ENCODE peak calls at places on chromosomes 11 and 22, in seven cellular contexts. L is body of pancreas, W is HFF-Myc, Q is stomach, I is neural progenitor cell, K is HFFc6, X is right lobe of liver. A is an unnamed sample.

GRCh38 chr22:44026630-44027511 is 2.8 kb downstream of the PARVB start:
- DNase-seq in L (peak), W (no peak), Q (peak), I (no peak), K (no peak), X (peak), A (peak)

GRCh38 chr11:1548221-1549070 is 23.6 kb downstream of the DUSP8 start:
- DNase-seq in L (peak), W (no peak), Q (peak), I (peak), K (peak), X (peak), A (no peak)

GRCh38 chr11:43579171-43579918 is 101.2 kb upstream of the HSD17B12 start:
- DNase-seq in L (no peak), W (no peak), Q (no peak), I (peak), K (no peak), X (peak), A (no peak)

GRCh38 chr11:88533001-88533400 is 195.5 kb upstream of the CTSC start:
- DNase-seq in L (no peak), W (no peak), Q (no peak), I (no peak), K (no peak), X (no peak), A (no peak)

GRCh38 chr22:49255741-49256318 is 571.8 kb downstream of the BRD1 start:
- DNase-seq in L (no peak), W (no peak), Q (peak), I (no peak), K (no peak), X (no peak), A (no peak)

GRCh38 chr22:39282642-39283311 is 36.6 kb downstream of the RPL3 start:
- DNase-seq in L (no peak), W (no peak), Q (no peak), I (no peak), K (no peak), X (peak), A (peak)

GRCh38 chr22:37378642-37379058 is 48.6 kb downstream of the ELFN2 start:
- DNase-seq in L (no peak), W (no peak), Q (no peak), I (no peak), K (no peak), X (no peak), A (no peak)

GRCh38 chr11:36304349-36304748 is 8.3 kb downstream of the PRR5L start:
- DNase-seq in L (no peak), W (no peak), Q (no peak), I (no peak), K (no peak), X (no peak), A (no peak)

GRCh38 chr11:76769645-76770586 is 13.2 kb upstream of the TSKU start:
- DNase-seq in L (peak), W (no peak), Q (peak), I (no peak), K (peak), X (peak), A (no peak)

GRCh38 chr11:82233211-82233610 is 500.5 kb downstream of the FAM181B start:
- DNase-seq in L (no peak), W (no peak), Q (no peak), I (no peak), K (no peak), X (no peak), A (no peak)

GRCh38 chr22:20027966-20028854 is 7.3 kb downstream of the TANGO2 start:
- DNase-seq in L (no peak), W (no peak), Q (no peak), I (no peak), K (peak), X (no peak), A (no peak)

GRCh38 chr11:9015677-9016076 is 11.9 kb upstream of the NRIP3 start:
- DNase-seq in L (peak), W (peak), Q (peak), I (peak), K (peak), X (peak), A (peak)

GRCh38 chr22:26377170-26377825 is 51.8 kb upstream of the ASPHD2 start:
- DNase-seq in L (no peak), W (no peak), Q (no peak), I (peak), K (no peak), X (no peak), A (no peak)

GRCh38 chr22:48948575-48949170 is 879.0 kb downstream of the BRD1 start:
- DNase-seq in L (no peak), W (no peak), Q (peak), I (no peak), K (no peak), X (no peak), A (no peak)

GRCh38 chr22:48761546-48761945 is 1066.1 kb downstream of the BRD1 start:
- DNase-seq in L (no peak), W (no peak), Q (peak), I (no peak), K (no peak), X (no peak), A (peak)

GRCh38 chr11:117799634-117800033 is 2.6 kb upstream of the DSCAML1 start:
- DNase-seq in L (no peak), W (no peak), Q (no peak), I (no peak), K (no peak), X (no peak), A (no peak)

GRCh38 chr11:116857936-116858335 is 20.5 kb upstream of the APOA1 start:
- DNase-seq in L (no peak), W (no peak), Q (no peak), I (no peak), K (no peak), X (no peak), A (no peak)

GRCh38 chr11:68398870-68399865 is 61.4 kb upstream of the PPP6R3 start:
- DNase-seq in L (peak), W (peak), Q (peak), I (no peak), K (no peak), X (no peak), A (no peak)

GRCh38 chr11:47161134-47161854 is 15.4 kb downstream of the ARFGAP2 start:
- DNase-seq in L (peak), W (no peak), Q (peak), I (peak), K (peak), X (no peak), A (no peak)

GRCh38 chr11:120660024-120660565 is 148.5 kb downstream of the GRIK4 start:
- DNase-seq in L (peak), W (peak), Q (peak), I (peak), K (no peak), X (peak), A (no peak)

GRCh38 chr22:37328017-37328416 is 45.7 kb downstream of the CYTH4 start:
- DNase-seq in L (no peak), W (peak), Q (no peak), I (no peak), K (peak), X (no peak), A (no peak)

GRCh38 chr11:130388607-130389205 is 39.7 kb downstream of the ADAMTS8 start:
- DNase-seq in L (no peak), W (no peak), Q (no peak), I (no peak), K (no peak), X (no peak), A (no peak)

GRCh38 chr22:30969532-30970355 is 679 bp downstream of the TUG1 start:
- DNase-seq in L (peak), W (no peak), Q (peak), I (no peak), K (peak), X (peak), A (peak)

GRCh38 chr11:10666976-10667892 is 26.3 kb downstream of the IRAG1 start:
- DNase-seq in L (no peak), W (no peak), Q (no peak), I (no peak), K (peak), X (no peak), A (no peak)

GRCh38 chr11:46050065-46050464 is 71.2 kb downstream of the PHF21A start:
- DNase-seq in L (peak), W (peak), Q (no peak), I (peak), K (peak), X (no peak), A (no peak)

GRCh38 chr11:21897203-21897602 is 295.7 kb upstream of the ANO5 start:
- DNase-seq in L (no peak), W (no peak), Q (no peak), I (no peak), K (no peak), X (no peak), A (no peak)

GRCh38 chr11:6319879-6320410 is 356 bp downstream of the CAVIN3 start:
- DNase-seq in L (peak), W (peak), Q (peak), I (peak), K (peak), X (peak), A (no peak)

GRCh38 chr11:121721961-121722360 is 269.2 kb upstream of the SORL1-AS1 start:
- DNase-seq in L (peak), W (no peak), Q (no peak), I (no peak), K (no peak), X (no peak), A (no peak)

GRCh38 chr11:134014502-134014901 is 54.4 kb upstream of the JAM3 start:
- DNase-seq in L (peak), W (no peak), Q (no peak), I (peak), K (peak), X (no peak), A (no peak)

GRCh38 chr22:33975841-33976240 is 55.6 kb upstream of the LARGE1 start:
- DNase-seq in L (no peak), W (no peak), Q (no peak), I (no peak), K (no peak), X (no peak), A (no peak)

GRCh38 chr11:57224537-57224936 is 12.5 kb downstream of the APLNR start:
- DNase-seq in L (no peak), W (no peak), Q (no peak), I (no peak), K (peak), X (no peak), A (no peak)

GRCh38 chr11:133832096-133833081 is 12.9 kb downstream of the SPATA19 start:
- DNase-seq in L (no peak), W (no peak), Q (no peak), I (no peak), K (no peak), X (no peak), A (no peak)

GRCh38 chr22:39532215-39533071 is at the start of gene RPS19BP1:
- DNase-seq in L (peak), W (peak), Q (peak), I (peak), K (peak), X (peak), A (peak)

GRCh38 chr11:33269822-33270221 is 12.6 kb downstream of the HIPK3 start:
- DNase-seq in L (no peak), W (no peak), Q (no peak), I (no peak), K (no peak), X (no peak), A (no peak)

GRCh38 chr22:46352691-46353386 is 17.3 kb downstream of the TRMU start:
- DNase-seq in L (peak), W (peak), Q (peak), I (no peak), K (no peak), X (no peak), A (peak)

GRCh38 chr22:42943981-42944380 is 71.0 kb downstream of the PACSIN2 start:
- DNase-seq in L (no peak), W (no peak), Q (no peak), I (no peak), K (no peak), X (no peak), A (no peak)

GRCh38 chr11:36361901-36362391 is 65.9 kb downstream of the PRR5L start:
- DNase-seq in L (peak), W (no peak), Q (no peak), I (peak), K (peak), X (peak), A (peak)

GRCh38 chr11:18171377-18172000 is 1.1 kb upstream of the MRGPRX4 start:
- DNase-seq in L (no peak), W (peak), Q (no peak), I (peak), K (peak), X (peak), A (no peak)
- TF ChIP-seq CTCF in L (no peak), W (peak), Q (no peak), I (peak), K (peak), X (peak), A (peak)

DNA sequence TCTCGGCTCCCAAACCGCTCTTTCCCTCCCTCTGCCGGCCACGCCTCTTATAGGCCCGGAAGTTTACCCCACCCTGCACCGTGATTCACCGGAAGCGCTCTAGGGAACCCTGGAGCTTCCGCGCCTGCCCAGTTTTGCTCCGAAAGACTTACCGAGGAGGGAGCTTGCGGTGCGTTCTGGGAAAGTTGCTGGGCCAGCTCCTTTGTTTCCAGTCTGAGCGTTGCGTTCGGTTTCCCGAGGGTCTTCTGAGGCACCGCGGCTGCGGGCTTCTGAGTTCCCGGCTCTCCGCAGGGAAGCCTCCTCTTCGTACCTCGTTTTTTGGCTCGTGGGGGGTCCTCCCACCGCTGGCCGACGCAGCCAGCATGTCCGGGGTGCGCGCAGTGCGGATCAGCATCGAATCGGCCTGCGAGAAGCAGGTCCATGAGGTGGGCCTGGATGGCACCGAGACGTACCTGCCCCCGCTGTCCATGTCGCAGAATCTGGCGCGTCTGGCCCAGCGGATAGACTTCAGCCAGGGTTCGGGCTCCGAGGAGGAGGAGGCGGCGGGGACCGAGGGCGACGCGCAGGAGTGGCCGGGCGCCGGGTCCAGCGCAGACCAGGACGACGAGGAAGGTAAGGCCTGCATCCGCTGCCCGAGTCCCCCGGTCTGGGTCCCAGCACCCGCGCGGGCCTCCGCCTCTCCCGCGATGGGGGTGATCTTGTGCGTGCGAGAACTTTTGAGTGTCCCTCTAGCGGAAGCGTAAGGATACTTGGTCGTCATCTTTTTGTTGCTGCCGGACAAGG is at the start of gene MED17:
- DNase-seq in L (peak), W (peak), Q (peak), I (peak), K (peak), X (peak), A (peak)
- TF ChIP-seq CTCF in L (peak), W (peak), Q (no peak), I (peak), K (peak), X (peak), A (peak)

GRCh38 chr11:115234794-115235193 is 269.4 kb downstream of the CADM1 start:
- DNase-seq in L (no peak), W (no peak), Q (no peak), I (no peak), K (no peak), X (no peak), A (no peak)
- TF ChIP-seq CTCF in L (no peak), W (no peak), Q (no peak), I (no peak), K (no peak), X (no peak), A (no peak)

GRCh38 chr11:450809-451451 is 851 bp downstream of the PTDSS2 start:
- DNase-seq in L (peak), W (no peak), Q (peak), I (peak), K (peak), X (peak), A (no peak)
- TF ChIP-seq CTCF in L (peak), W (no peak), Q (no peak), I (peak), K (peak), X (peak), A (peak)